ENCODE peak calls at places on chromosomes 5 and 9, in four cellular contexts. Y is HCT116, N is SK-N-SH, X is HepG2. W is an unnamed sample.

GRCh38 chr9:114316605-114317230 is 6.2 kb upstream of the ORM1 start:
- DNase-seq in X (no peak), Y (no peak), N (no peak), W (peak; percentile 72)

GRCh38 chr9:82333671-82334070 is 345.1 kb downstream of the SPATA31D1 start:
- DNase-seq in Y (no peak), X (no peak), N (no peak), W (no peak)

GRCh38 chr5:110865400-110866094 is 126.7 kb downstream of the SLC25A46 start:
- DNase-seq in X (peak; percentile 28), N (peak; percentile 34), Y (peak; percentile 22), W (peak; percentile 28)

GRCh38 chr5:144102361-144102760 is 68.1 kb downstream of the YIPF5 start:
- DNase-seq in X (no peak), N (no peak), Y (no peak), W (no peak)

GRCh38 chr9:33163433-33164137 is 3.6 kb downstream of the B4GALT1 start:
- DNase-seq in N (no peak), X (no peak), Y (no peak), W (peak; percentile 64)

GRCh38 chr5:53359906-53360305 is 120.5 kb upstream of the FST start:
- DNase-seq in N (no peak), Y (no peak), X (peak; percentile 19), W (no peak)

GRCh38 chr9:120475341-120475740 is 104.6 kb downstream of the CDK5RAP2 start:
- DNase-seq in N (no peak), Y (no peak), X (no peak), W (no peak)

GRCh38 chr9:110282767-110283136 is 26.4 kb upstream of the TXN start:
- DNase-seq in N (no peak), X (no peak), Y (no peak), W (no peak)

GRCh38 chr5:180047667-180048066 is 23.9 kb downstream of the RNF130 start:
- DNase-seq in Y (no peak), N (no peak), X (no peak), W (no peak)

GRCh38 chr9:75803130-75803529 is 87.3 kb upstream of the PCSK5 start:
- DNase-seq in N (no peak), X (no peak), Y (no peak), W (no peak)

GRCh38 chr5:97162045-97162444 is 19.6 kb upstream of the LIX1 start:
- DNase-seq in X (peak; percentile 65), N (peak; percentile 45), Y (peak; percentile 79), W (peak; percentile 86)

GRCh38 chr5:143343042-143343441 is 60.4 kb downstream of the NR3C1 start:
- DNase-seq in Y (no peak), N (no peak), X (no peak), W (no peak)

GRCh38 chr5:21709766-21710165 is 1143.4 kb downstream of the CDH12 start:
- DNase-seq in X (no peak), Y (no peak), N (no peak), W (no peak)

GRCh38 chr5:9789818-9790217 is 159.7 kb upstream of the TAS2R1 start:
- DNase-seq in Y (no peak), X (no peak), N (no peak), W (no peak)

GRCh38 chr9:37902804-37903580 is 935 bp downstream of the SLC25A51 start:
- DNase-seq in Y (no peak), X (peak; percentile 27), N (no peak), W (no peak)

GRCh38 chr9:137989156-137989555 is 111.6 kb downstream of the CACNA1B start:
- DNase-seq in Y (no peak), N (no peak), X (no peak), W (no peak)

GRCh38 chr5:93722588-93722987 is 18.8 kb downstream of the POU5F2 start:
- DNase-seq in X (no peak), N (no peak), Y (no peak), W (no peak)

GRCh38 chr5:175517824-175518450 is 39.6 kb downstream of the SFXN1 start:
- DNase-seq in N (no peak), X (no peak), Y (peak; percentile 8), W (no peak)

GRCh38 chr9:61665330-61665751 is 475.5 kb downstream of the SPATA31A7 start:
- DNase-seq in X (no peak), Y (no peak), N (no peak), W (no peak)

DNA sequence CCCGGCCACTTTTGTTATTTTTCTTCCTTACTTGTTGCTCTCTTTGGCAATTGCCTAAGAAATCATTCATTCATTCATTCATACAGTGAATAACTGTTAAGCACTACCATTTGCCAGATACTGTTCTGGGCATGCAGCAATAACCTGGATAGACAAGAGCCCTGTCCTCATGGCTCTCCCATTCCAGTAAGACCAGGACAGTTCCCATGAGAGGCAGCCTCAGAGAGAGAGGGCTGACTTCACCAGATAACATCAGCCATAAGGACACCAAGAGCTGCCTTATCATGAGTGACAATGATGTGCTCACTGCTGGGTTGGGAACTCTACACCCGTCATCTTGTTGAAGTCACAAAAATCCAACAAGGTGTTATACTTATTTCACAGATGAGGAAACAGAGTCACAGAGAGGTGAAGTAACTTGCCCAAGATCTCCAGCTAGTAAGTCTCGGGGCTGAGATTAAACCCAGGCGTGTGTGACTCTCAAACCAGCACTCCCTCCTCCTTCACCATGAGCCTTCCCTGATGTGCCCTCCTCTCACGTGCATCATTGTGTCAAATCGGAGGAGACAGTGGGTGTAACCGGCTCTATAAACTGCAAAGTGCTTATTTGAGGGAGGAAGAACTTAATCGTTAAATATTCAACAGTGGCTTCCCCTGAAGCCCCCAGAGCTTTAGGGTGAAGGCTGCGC is 61.1 kb upstream of the TBC1D2 start:
- DNase-seq in X (no peak), Y (no peak), N (no peak), W (no peak)
- TF ChIP-seq JUND in X (no peak), Y (no peak), N (no peak), W (no peak)

GRCh38 chr9:2424564-2425153 is 196.9 kb upstream of the VLDLR start:
- DNase-seq in Y (no peak), N (no peak), X (no peak), W (no peak)

DNA sequence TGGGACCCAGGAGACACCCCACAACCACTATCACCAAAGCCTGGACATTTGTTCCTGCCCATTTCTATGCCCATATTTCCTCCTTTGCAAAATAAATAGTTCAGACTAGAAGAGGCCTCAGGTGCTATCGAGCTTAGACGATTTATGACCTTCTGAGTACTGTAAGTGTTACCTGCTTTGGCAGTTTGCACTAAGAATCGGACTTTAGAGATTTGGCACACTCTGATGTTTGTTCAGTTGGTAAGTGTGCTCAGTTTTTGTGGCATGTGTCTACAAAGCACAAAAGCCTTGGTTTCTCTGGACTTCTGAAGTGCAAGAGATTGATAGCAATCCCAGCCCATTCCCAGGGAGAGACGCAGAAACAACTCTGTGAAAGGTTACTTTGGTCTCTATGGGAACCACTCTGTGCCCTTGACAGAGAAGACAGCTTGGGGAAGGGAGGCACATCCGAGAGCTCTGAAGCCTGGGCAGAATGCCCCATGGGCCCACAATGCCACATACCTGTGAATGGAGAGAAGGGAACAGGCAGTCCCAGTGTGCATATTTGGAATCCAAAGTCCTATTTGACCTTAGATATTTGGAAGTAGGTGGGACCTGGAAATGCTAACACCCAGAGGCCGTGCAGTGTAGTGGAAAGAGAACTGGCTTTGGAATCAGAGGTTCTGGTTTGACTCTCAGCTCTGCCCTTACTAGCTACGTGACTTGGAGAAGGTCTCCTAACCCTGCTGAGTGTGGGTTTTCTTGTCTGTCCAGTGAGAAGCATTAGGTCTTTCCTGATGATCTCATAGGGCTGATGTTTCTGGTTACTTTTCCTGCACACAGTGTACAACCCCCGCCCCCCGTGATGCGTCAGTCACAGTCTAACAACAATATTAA is 194.3 kb upstream of the VLDLR start:
- DNase-seq in X (no peak), N (no peak), Y (no peak), W (peak; percentile 15)
- TF ChIP-seq JUND in X (no peak), N (no peak), Y (no peak), W (no peak)

DNA sequence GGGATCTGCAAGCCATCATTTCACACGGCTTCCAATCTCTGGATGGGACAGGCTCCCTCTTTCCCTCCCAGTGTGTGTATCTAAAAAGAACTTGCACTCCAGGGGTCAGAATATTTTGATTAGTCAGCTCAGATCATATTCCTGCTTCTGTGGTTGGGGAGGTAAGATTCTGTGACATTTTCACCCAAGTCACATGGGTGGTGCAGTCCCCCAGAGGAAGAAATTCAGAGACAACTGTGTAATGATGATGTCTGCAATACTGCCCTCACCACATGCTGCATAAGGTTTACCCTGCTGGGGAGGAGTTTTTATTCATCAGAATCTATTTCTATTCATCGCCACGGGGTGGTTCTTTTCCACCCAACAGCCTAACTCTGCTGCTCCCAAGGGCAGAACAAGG is 352.5 kb downstream of the LRRC70 start:
- DNase-seq in X (no peak), Y (no peak), N (no peak), W (no peak)
- TF ChIP-seq JUND in X (no peak), Y (no peak), N (peak; percentile 17), W (no peak)

DNA sequence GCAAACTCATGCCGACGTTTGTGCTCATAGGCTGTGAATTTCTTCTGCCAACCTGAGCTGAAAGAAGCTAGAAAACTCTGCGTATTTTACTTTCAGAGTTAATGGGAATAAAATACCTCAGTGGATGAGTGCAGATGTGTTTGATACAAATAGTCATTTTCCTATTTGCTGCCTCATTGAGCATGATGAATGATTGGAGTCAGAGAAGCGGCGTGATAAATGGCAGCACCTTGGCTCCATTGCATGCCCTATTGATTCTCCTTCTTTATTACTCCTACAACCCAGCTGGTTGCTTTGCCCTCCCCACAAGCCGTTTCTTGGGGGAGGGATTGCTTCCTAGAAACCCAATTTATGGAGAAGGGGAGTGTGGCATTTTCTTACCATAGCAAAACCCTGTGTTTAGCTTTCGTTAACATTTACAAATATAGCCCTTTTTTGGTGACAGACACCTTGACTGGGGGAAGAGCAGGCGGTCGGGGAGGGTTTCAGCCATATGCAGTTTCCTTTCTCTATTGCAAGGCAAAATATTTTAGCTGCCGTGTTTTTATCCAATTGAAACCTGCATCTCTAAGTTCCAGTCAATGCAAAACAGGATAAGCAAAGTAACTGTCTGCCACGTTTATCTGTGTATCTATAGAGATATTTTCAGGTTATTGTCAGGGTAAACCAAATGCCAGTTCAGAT is 93.1 kb upstream of the TBCA start:
- DNase-seq in N (no peak), Y (no peak), X (no peak), W (no peak)
- TF ChIP-seq JUND in N (no peak), Y (no peak), X (no peak), W (no peak)

W was measured in T47D.